ENCODE peak calls at places on chromosomes 11 and 22, in six cellular contexts. V, G, O, L, X and N are unnamed samples.

GRCh38 chr11:45470151-45471001 is 184.2 kb upstream of the SYT13 start:
- DNase-seq in X (no peak), L (no peak), G (no peak), O (no peak), V (no peak), N (no peak)

GRCh38 chr11:103961010-103961409 is 75.4 kb upstream of the DDI1 start:
- DNase-seq in L (no peak), O (no peak), X (no peak), G (no peak), V (no peak), N (no peak)

GRCh38 chr11:65315204-65315865 is 669 bp downstream of the CDC42EP2 start:
- DNase-seq in L (no peak), V (peak), G (peak), O (peak), X (peak), N (peak)

GRCh38 chr11:112525270-112525669 is 264.6 kb upstream of the PLET1 start:
- DNase-seq in L (no peak), O (no peak), X (no peak), G (no peak), V (no peak), N (no peak)

GRCh38 chr22:29308148-29308790 is 1.8 kb downstream of the GAS2L1 start:
- DNase-seq in O (peak), G (no peak), X (no peak), L (no peak), V (no peak), N (no peak)

GRCh38 chr11:47241740-47242400 is 6.7 kb downstream of the ACP2 start:
- DNase-seq in L (no peak), V (no peak), X (no peak), G (no peak), O (peak), N (no peak)

GRCh38 chr22:46748206-46748947 is 10.3 kb upstream of the CERK start:
- DNase-seq in X (no peak), V (no peak), G (no peak), O (no peak), L (no peak), N (no peak)

GRCh38 chr11:17504330-17505107 is 27.9 kb upstream of the ABCC8 start:
- DNase-seq in G (peak), X (peak), L (no peak), O (peak), V (peak), N (peak)

GRCh38 chr11:66877585-66877984 is 20.7 kb downstream of the LRFN4 start:
- DNase-seq in O (no peak), V (no peak), L (no peak), G (no peak), X (no peak), N (peak)

GRCh38 chr11:66259225-66259624 is 9.2 kb upstream of the RAB1B start:
- DNase-seq in V (no peak), L (no peak), G (no peak), X (no peak), O (no peak), N (no peak)

GRCh38 chr22:22603470-22603947 is 40.9 kb upstream of the GGTLC2 start:
- DNase-seq in X (no peak), O (no peak), V (no peak), L (no peak), G (no peak), N (no peak)

GRCh38 chr11:130234315-130234714 is 74.7 kb downstream of the ST14 start:
- DNase-seq in O (no peak), L (no peak), G (no peak), X (no peak), V (no peak), N (no peak)

GRCh38 chr11:64231536-64231935 is 1.2 kb downstream of the DNAJC4 start:
- DNase-seq in V (no peak), G (no peak), O (no peak), X (no peak), L (no peak), N (no peak)

GRCh38 chr11:69218271-69218682 is 62.5 kb downstream of the SMIM38 start:
- DNase-seq in O (no peak), V (no peak), X (no peak), L (no peak), G (no peak), N (no peak)

GRCh38 chr11:99066609-99067008 is 45.9 kb downstream of the CNTN5 start:
- DNase-seq in V (no peak), L (no peak), X (no peak), G (no peak), O (no peak), N (no peak)

GRCh38 chr11:63558459-63559157 is 4.6 kb downstream of the PLAAT2 start:
- DNase-seq in V (no peak), G (no peak), O (no peak), L (no peak), X (no peak), N (peak)

GRCh38 chr22:27723708-27724107 is 77.8 kb downstream of the MN1 start:
- DNase-seq in G (peak), V (no peak), L (no peak), X (no peak), O (no peak), N (no peak)

GRCh38 chr22:33303109-33303508 is 244.9 kb upstream of the SYN3 start:
- DNase-seq in G (no peak), X (no peak), V (no peak), O (no peak), L (no peak), N (no peak)

GRCh38 chr22:38924197-38924952 is 33.0 kb upstream of the APOBEC3A start:
- DNase-seq in O (no peak), X (peak), G (no peak), V (peak), L (no peak), N (peak)

GRCh38 chr11:65110354-65110861 is 1.3 kb upstream of the TM7SF2 start:
- DNase-seq in V (no peak), X (peak), L (no peak), G (peak), O (peak), N (peak)

GRCh38 chr11:113529606-113530005 is 54.4 kb upstream of the DRD2 start:
- DNase-seq in X (no peak), O (no peak), L (no peak), V (no peak), G (no peak), N (no peak)

GRCh38 chr11:83241291-83241946 is 44.7 kb downstream of the CCDC90B start:
- DNase-seq in G (peak), X (peak), O (peak), L (no peak), V (peak), N (peak)

GRCh38 chr11:16926868-16927267 is 87.3 kb downstream of the PLEKHA7 start:
- DNase-seq in G (no peak), O (no peak), X (no peak), V (no peak), L (no peak), N (no peak)

GRCh38 chr11:57224537-57224936 is 12.5 kb downstream of the APLNR start:
- DNase-seq in X (no peak), G (no peak), V (no peak), L (no peak), O (no peak), N (no peak)

GRCh38 chr22:45268167-45268957 is 16.4 kb upstream of the UPK3A start:
- DNase-seq in O (peak), V (no peak), X (no peak), G (peak), L (no peak), N (peak)

GRCh38 chr22:44363214-44363979 is 50.6 kb upstream of the SHISAL1 start:
- DNase-seq in O (peak), V (no peak), X (peak), L (no peak), G (no peak), N (no peak)

GRCh38 chr22:40240671-40241070 is 62.9 kb downstream of the TNRC6B start:
- DNase-seq in O (no peak), G (no peak), V (no peak), L (no peak), X (no peak), N (no peak)

GRCh38 chr11:1701041-1701807 is 4.2 kb downstream of the KRTAP5-6 start:
- DNase-seq in L (no peak), V (no peak), G (no peak), X (no peak), O (no peak), N (no peak)

GRCh38 chr11:112174789-112175595 is at the start of gene BCO2:
- DNase-seq in X (peak), G (peak), O (peak), L (no peak), V (peak), N (peak)

GRCh38 chr11:63937713-63938480 is 905 bp upstream of the NAA40 start:
- DNase-seq in G (peak), L (no peak), O (peak), V (no peak), X (no peak), N (peak)

GRCh38 chr11:58564226-58564625 is 11.4 kb downstream of the LPXN start:
- DNase-seq in V (no peak), X (no peak), O (no peak), L (no peak), G (no peak), N (no peak)

GRCh38 chr22:44580176-44580575 is 82.1 kb upstream of the RTL6 start:
- DNase-seq in G (no peak), O (no peak), V (no peak), L (no peak), X (no peak), N (no peak)

DNA sequence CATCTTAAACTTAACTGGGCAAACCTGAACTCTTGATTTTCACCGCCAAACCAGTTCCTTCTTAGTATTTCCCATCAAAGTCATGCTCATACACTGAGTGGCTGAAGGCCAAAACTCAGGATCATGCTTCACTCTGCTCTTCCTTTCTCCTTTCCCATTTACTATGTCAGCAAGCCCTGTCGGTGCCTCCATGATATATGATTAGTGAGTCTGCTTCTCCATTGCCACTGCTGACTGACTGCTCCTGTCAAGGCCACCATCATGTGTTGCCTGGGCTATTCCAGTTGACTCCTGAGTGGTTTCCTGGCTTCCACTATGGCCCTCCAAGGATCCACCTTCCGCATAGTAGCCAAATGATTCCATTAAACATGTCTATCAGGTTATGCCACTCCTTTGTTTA is 42.8 kb upstream of the AMPD3 start:
- DNase-seq in G (no peak), O (no peak), X (no peak), L (no peak), V (no peak), N (no peak)
- TF ChIP-seq JUND in G (no peak), O (no peak), X (no peak), L (no peak), V (no peak), N (no peak)

GRCh38 chr11:11035331-11035730 is 177.5 kb upstream of the ZBED5 start:
- DNase-seq in L (no peak), V (no peak), O (no peak), G (no peak), X (no peak), N (no peak)

GRCh38 chr11:11037162-11037732 is 179.4 kb upstream of the ZBED5 start:
- DNase-seq in L (no peak), G (no peak), X (no peak), O (no peak), V (no peak), N (no peak)

GRCh38 chr11:11038339-11039248 is 180.7 kb upstream of the ZBED5 start:
- DNase-seq in G (no peak), O (no peak), L (no peak), X (no peak), V (no peak), N (no peak)

GRCh38 chr11:11034476-11034875 is 176.6 kb upstream of the ZBED5 start:
- DNase-seq in L (no peak), X (no peak), G (no peak), O (no peak), V (no peak), N (no peak)

DNA sequence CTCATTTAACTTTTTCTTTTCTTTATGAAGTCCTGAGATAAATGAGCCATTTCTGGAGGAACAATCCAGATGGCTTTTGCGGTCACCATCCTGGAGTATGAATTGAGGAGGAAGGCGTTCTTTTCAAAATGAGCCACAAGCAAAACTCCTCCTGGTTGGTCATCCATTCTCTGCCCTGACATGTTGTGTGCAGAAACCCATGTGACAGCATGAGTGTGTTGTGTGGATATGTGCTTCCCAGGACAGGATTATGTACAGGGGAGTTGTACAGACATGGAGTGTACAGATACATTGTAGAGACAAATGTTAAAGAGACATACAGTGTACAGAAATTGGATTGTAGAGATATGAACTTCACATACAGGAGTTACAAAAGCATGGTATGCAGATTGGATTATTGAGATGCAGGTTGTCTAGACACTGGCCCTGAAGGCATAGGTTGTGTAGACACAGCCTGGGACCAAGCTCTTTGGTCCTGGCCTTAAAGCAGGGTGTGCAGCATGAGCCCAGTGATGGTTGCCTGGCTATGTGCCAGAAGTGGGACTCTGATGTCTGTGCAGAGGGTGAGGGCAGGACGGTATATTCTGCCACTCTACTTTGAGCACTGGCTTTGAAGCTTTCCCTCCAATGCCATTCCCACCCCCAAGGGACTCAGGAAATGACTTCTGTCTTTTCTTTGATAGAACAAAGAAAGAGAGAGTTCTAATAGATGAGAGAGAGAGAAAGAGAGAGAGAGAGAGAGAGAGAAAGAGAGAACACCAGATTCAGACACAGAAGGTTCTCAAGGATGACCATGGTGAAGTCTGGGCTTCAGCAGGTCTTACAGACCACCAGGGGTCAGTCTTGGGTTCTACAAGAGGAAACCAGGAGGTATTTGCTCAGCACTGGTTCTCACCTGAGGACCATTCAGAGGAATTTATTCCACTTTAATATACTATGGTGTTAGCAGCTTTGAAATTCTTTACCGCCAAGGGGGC is 178.6 kb upstream of the ZBED5 start:
- DNase-seq in O (peak), G (peak), V (peak), X (peak), L (no peak), N (no peak)
- TF ChIP-seq JUND in O (no peak), G (no peak), V (no peak), X (no peak), L (no peak), N (no peak)

DNA sequence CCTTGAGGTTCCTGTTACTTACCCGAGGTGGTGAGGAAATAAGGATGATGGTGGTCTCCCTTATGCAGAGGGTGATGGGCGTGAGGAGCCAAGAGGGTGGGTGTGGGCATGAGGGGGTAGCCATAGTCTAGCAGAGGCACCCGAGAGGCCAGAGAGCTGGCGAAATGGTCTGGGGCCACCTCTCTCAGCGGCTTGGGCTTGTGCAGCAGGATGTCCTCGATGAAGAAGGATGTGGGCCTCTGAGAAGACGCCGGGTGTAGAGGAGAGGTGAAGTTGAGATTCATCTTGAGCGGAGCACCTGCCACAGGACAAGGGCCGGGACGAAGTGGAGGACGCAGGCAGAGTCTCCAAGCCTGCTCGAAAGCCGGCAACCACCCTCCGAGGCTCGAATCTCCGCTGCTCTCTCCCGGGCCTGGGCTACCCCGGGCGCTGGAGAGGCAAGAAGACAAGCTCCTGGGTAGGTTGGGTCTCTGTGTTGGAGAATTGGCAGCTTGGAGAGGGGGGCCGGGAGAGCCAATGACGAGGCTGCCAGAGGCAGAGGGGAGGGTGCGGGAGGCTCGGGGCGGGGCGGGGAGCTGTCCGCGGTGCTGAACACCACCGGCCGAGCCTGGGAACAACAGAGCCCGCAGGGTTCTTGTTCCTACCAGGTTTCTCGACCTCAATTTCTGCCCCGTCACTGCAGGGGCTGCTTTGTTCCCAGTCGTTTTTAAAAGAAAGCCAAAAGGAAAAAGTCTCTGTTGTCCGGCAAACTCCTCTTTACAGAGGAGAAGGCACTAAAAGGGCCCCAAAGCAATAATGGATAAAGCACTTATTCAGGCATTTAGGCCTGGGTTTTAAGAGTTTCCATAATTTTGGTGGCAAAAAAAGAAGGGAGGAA is at the start of gene BSX:
- DNase-seq in G (peak), X (peak), V (no peak), L (no peak), O (no peak), N (peak)
- TF ChIP-seq JUND in G (no peak), X (no peak), V (no peak), L (no peak), O (no peak), N (peak)

GRCh38 chr22:20918663-20919220 is 1.5 kb downstream of the CRKL start:
- DNase-seq in L (no peak), O (peak), G (peak), V (no peak), X (peak), N (no peak)
- TF ChIP-seq JUND in L (no peak), O (no peak), G (no peak), V (no peak), X (no peak), N (no peak)

GRCh38 chr11:85723088-85723487 is 37.1 kb upstream of the CCDC89 start:
- DNase-seq in X (no peak), L (no peak), V (no peak), G (no peak), O (no peak), N (no peak)
- TF ChIP-seq JUND in X (no peak), L (no peak), V (peak), G (no peak), O (no peak), N (no peak)

DNA sequence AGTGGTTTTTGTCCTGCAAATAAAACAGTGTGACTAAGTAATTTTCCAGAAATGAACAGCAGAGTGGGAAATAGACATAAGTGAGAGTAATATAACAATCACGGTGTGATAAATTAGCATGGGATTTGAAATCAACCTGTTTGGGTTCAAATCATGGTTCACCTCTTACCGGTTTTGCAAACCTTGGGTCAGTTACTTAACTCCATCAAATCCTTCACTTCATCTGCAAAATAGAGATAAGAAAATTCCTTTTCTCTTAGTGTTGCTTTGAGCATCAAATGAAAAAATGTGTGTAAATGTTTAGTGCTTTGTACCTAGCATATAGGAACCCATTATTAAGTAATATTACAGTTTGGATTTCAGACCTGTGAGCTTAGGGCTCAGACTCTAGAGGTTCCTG is 152.2 kb downstream of the TEAD1 start:
- DNase-seq in O (no peak), V (no peak), G (no peak), X (no peak), L (no peak), N (no peak)
- TF ChIP-seq JUND in O (no peak), V (no peak), G (no peak), X (no peak), L (no peak), N (no peak)

DNA sequence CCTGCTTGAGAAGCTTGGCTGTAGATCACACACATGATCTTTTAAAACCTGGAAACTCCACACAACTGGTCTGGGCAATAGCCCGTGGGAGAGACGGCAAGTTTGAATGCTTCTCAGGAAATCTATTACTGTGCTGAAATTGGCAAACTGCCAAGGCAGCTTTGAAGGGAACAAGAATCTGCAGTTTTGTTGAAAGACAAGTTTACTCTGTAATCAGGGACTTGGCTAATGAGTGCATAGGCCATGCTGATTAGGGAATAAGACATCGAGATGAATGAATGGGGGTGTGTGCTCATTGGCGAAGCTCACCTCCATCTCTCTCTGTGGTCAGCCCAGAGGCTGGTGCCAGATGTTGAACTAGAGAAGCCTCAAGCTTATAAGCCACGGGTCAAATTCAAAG is 218.8 kb downstream of the HIPK3 start:
- DNase-seq in O (peak), L (no peak), X (peak), G (no peak), V (no peak), N (no peak)
- TF ChIP-seq JUND in O (no peak), L (no peak), X (no peak), G (no peak), V (no peak), N (no peak)

DNA sequence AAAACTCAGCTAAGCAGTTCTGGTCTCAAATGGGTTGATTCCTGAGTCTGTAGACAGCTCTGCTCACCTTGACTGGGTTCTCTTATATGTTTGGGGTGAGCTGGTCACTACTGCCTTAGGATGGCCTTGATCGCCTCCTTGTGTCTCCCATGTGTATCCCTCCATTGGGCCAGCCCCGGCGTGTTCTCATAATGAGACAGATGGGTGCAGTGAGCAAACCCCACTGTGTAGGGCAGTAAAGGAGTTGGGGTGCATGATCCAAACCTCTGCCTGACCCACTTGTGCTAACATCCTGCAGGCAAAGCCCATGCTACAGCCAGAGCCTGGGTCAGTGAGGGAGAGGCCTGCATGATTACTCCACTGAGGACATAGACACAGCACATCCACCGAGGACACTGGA is 657.6 kb downstream of the BRD1 start:
- DNase-seq in G (no peak), X (no peak), V (no peak), L (no peak), O (no peak), N (no peak)
- TF ChIP-seq JUND in G (no peak), X (no peak), V (no peak), L (no peak), O (no peak), N (no peak)

GRCh38 chr11:116421529-116422185 is 351.1 kb downstream of the BUD13 start:
- DNase-seq in V (no peak), X (no peak), G (no peak), O (no peak), L (no peak), N (no peak)
- TF ChIP-seq JUND in V (no peak), X (no peak), G (no peak), O (no peak), L (no peak), N (no peak)